ENCODE peak calls at places on chromosomes 1 and 21, in four cellular contexts. C is A549, N is HepG2, O is IMR-90. H is an unnamed sample.

GRCh38 chr21:44059710-44060109 is 47.5 kb upstream of the PWP2 start:
- DNase-seq in C (no peak), N (no peak), O (no peak), H (no peak)

GRCh38 chr1:198829356-198829755 is 190.5 kb downstream of the PTPRC start:
- DNase-seq in C (no peak), N (no peak), O (no peak), H (no peak)

GRCh38 chr1:234980657-234981396 is 147.8 kb downstream of the TOMM20 start:
- DNase-seq in C (peak), N (peak), O (peak), H (no peak)

GRCh38 chr21:41479686-41480085 is 28.3 kb downstream of the TMPRSS2 start:
- DNase-seq in C (no peak), N (no peak), O (no peak), H (no peak)

GRCh38 chr1:245475961-245476522 is 321.3 kb downstream of the KIF26B start:
- DNase-seq in C (no peak), N (no peak), O (no peak), H (no peak)

GRCh38 chr1:31715097-31715872 is 11.5 kb upstream of the COL16A1 start:
- DNase-seq in C (peak), N (peak), O (peak), H (peak)

GRCh38 chr21:45011911-45012660 is 62.3 kb upstream of the ADARB1 start:
- DNase-seq in C (peak), N (peak), O (peak), H (peak)

GRCh38 chr1:202589190-202589680 is 121.0 kb downstream of the SYT2 start:
- DNase-seq in C (peak), N (peak), O (peak), H (peak)

GRCh38 chr1:243628476-243628907 is 221.6 kb downstream of the AKT3 start:
- DNase-seq in C (no peak), N (peak), O (peak), H (no peak)

GRCh38 chr1:82632164-82632563 is 831.4 kb downstream of the ADGRL2 start:
- DNase-seq in C (no peak), N (no peak), O (no peak), H (no peak)

GRCh38 chr1:226332947-226333346 is 24.0 kb upstream of the LIN9 start:
- DNase-seq in C (no peak), N (no peak), O (no peak), H (no peak)

GRCh38 chr1:53061123-53061858 is 722 bp upstream of the PODN start:
- DNase-seq in C (no peak), N (no peak), O (no peak), H (no peak)

GRCh38 chr1:151175910-151176309 is at the start of gene TMOD4:
- DNase-seq in C (no peak), N (no peak), O (peak), H (no peak)

GRCh38 chr21:46207006-46207919 is 21.3 kb downstream of the LSS start:
- DNase-seq in C (no peak), N (no peak), O (no peak), H (no peak)

GRCh38 chr1:233326319-233326994 is 1.1 kb upstream of the MAP3K21 start:
- DNase-seq in C (no peak), N (no peak), O (no peak), H (no peak)

GRCh38 chr21:43323244-43324005 is 103.5 kb downstream of the SIK1 start:
- DNase-seq in C (no peak), N (no peak), O (no peak), H (no peak)

GRCh38 chr1:147273409-147274307 is 31.2 kb downstream of the CHD1L start:
- DNase-seq in C (peak), N (peak), O (peak), H (no peak)

GRCh38 chr1:9626201-9626608 is 25.3 kb upstream of the PIK3CD start:
- DNase-seq in C (no peak), N (no peak), O (no peak), H (no peak)

GRCh38 chr1:91792393-91793032 is 93.4 kb downstream of the TGFBR3 start:
- DNase-seq in C (no peak), N (no peak), O (no peak), H (no peak)

GRCh38 chr1:16205891-16206546 is 6.4 kb downstream of the ARHGEF19 start:
- DNase-seq in C (no peak), N (no peak), O (no peak), H (no peak)

GRCh38 chr1:56578963-56579875 is at the start of gene PLPP3:
- DNase-seq in C (peak), N (peak), O (peak), H (peak)

GRCh38 chr1:53956308-53957168 is 10.4 kb downstream of the LRRC42 start:
- DNase-seq in C (no peak), N (no peak), O (no peak), H (no peak)

GRCh38 chr1:241799414-241799813 is 48.6 kb upstream of the EXO1 start:
- DNase-seq in C (no peak), N (no peak), O (peak), H (no peak)

GRCh38 chr1:152533327-152533938 is 19.2 kb downstream of the CRCT1 start:
- DNase-seq in C (peak), N (peak), O (peak), H (peak)

GRCh38 chr1:87194271-87194774 is 134.4 kb upstream of the LMO4 start:
- DNase-seq in C (no peak), N (no peak), O (no peak), H (no peak)

GRCh38 chr1:10728595-10729410 is 67.6 kb downstream of the CASZ1 start:
- DNase-seq in C (no peak), N (no peak), O (no peak), H (no peak)

GRCh38 chr1:227739636-227740035 is 4.4 kb downstream of the SNAP47 start:
- DNase-seq in C (no peak), N (no peak), O (no peak), H (no peak)

GRCh38 chr1:10693497-10694273 is 102.8 kb downstream of the CASZ1 start:
- DNase-seq in C (peak), N (no peak), O (no peak), H (no peak)

GRCh38 chr1:207841318-207841717 is 69.6 kb downstream of the CD34 start:
- DNase-seq in C (no peak), N (no peak), O (no peak), H (no peak)

GRCh38 chr21:46551636-46552241 is 53.1 kb downstream of the S100B start:
- DNase-seq in C (no peak), N (no peak), O (no peak), H (no peak)

GRCh38 chr1:70146488-70146887 is 58.9 kb downstream of the LRRC40 start:
- DNase-seq in C (no peak), N (peak), O (peak), H (no peak)

GRCh38 chr1:916173-917075 is 7.3 kb upstream of the SAMD11 start:
- DNase-seq in C (no peak), N (no peak), O (no peak), H (no peak)

GRCh38 chr1:54850082-54850730 is 36.8 kb downstream of the DHCR24 start:
- DNase-seq in C (no peak), N (no peak), O (peak), H (no peak)

GRCh38 chr1:46459315-46459714 is 30.3 kb upstream of the DMBX1 start:
- DNase-seq in C (no peak), N (no peak), O (no peak), H (no peak)

GRCh38 chr21:34807146-34807880 is 138.5 kb downstream of the CLIC6 start:
- DNase-seq in C (peak), N (no peak), O (peak), H (no peak)
- TF ChIP-seq USF2 in C (no peak), N (no peak), O (no peak), H (no peak)

GRCh38 chr21:18603246-18603645 is 199.7 kb upstream of the TMPRSS15 start:
- DNase-seq in C (no peak), N (no peak), O (no peak), H (no peak)
- TF ChIP-seq USF2 in C (no peak), N (no peak), O (no peak), H (no peak)

GRCh38 chr1:205983925-205984725 is 19.1 kb downstream of the RAB7B start:
- DNase-seq in C (peak), N (peak), O (peak), H (no peak)
- TF ChIP-seq USF2 in C (no peak), N (no peak), O (no peak), H (no peak)

DNA sequence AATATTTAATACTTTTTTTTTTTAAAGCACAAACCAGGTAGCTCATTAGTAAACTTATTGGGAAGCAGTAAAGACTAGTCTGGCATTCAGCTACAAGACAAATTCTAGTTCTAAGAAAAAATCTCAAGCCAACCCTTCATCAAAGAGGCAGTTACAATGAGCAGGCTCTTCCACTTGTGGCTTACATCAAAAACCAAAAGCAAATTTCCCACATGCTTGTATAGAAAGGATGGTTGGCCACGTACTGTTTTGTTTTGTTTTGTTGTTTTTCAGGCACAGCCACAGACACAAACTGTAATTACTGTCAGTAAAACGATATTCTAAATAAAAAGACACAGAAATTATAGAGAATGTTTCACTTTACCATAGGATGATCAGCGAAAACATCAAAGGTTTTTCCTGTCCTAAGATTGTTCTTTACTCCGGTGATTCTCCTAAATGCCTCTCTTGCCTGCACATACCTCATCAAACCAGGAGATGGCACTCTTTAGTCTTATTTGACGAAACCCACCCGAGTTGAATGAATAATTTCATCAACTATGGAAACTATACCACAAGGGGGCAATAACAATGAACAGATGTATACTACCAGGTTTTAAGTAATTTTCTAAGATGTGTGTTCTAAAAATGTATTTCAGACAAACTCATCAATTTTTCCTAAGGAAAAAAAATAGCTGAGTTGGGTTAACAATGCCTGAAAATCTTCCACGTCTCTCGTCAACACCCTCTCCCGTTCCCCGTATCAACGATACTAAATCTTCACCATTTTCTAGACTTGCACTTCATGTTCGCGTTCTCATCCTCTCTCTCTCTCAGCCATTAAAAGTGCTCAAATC is 26.9 kb downstream of the RPL5 start:
- DNase-seq in C (peak), N (peak), O (peak), H (no peak)
- TF ChIP-seq USF2 in C (no peak), N (no peak), O (no peak), H (no peak)

GRCh38 chr21:31352841-31353240 is 8.8 kb upstream of the TIAM1 start:
- DNase-seq in C (no peak), N (no peak), O (no peak), H (no peak)
- TF ChIP-seq USF2 in C (no peak), N (no peak), O (no peak), H (no peak)

GRCh38 chr21:16193758-16194606 is 464.2 kb downstream of the USP25 start:
- DNase-seq in C (peak), N (no peak), O (peak), H (no peak)

GRCh38 chr21:16195476-16195875 is 465.7 kb downstream of the USP25 start:
- DNase-seq in C (no peak), N (no peak), O (peak), H (no peak)

GRCh38 chr21:16195896-16196443 is 466.2 kb downstream of the USP25 start:
- DNase-seq in C (no peak), N (no peak), O (no peak), H (no peak)

GRCh38 chr21:16194851-16195251 is 465.1 kb downstream of the USP25 start:
- DNase-seq in C (no peak), N (peak), O (peak), H (no peak)

DNA sequence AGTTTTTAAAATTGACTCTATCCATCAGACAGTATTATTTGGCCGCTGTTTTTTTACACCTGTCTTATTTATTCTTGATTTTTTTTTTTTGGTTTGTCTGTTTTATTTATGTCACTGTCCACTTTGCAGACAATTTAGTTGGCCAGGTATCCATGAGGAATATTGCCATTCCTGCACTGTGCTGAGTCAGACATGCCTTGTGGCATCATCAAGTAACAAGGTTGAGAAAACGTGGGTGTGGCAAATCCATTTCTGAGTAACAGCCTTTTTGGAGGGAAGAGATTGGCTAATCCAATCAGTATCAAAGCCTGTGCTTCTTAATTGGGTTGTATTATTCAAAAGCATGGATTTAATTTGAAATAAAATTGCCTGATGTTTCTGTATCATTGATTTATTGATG is 463.1 kb downstream of the USP25 start:
- DNase-seq in C (peak), N (no peak), O (peak), H (no peak)
- TF ChIP-seq USF2 in C (no peak), N (no peak), O (no peak), H (no peak)

H was measured in H1.